ENCODE peak calls at places on chromosome 12, in six cellular contexts. One of them, this sample, is unnamed.

GRCh38 chr12:42039146-42039545 is 105.5 kb downstream of the GXYLT1 start:
- DNase-seq in Peyer's patch: no peak
- DNase-seq in HCT116: peak
- DNase-seq in K562: peak
- DNase-seq in IMR-90: peak
- DNase-seq in A549: peak
- DNase-seq in this sample: no peak

GRCh38 chr12:110581951-110582285 is 1.2 kb downstream of the PPTC7 start:
- DNase-seq in HCT116: no peak
- DNase-seq in A549: no peak
- DNase-seq in K562: peak
- DNase-seq in IMR-90: no peak
- DNase-seq in Peyer's patch: no peak
- DNase-seq in this sample: no peak

GRCh38 chr12:77231548-77231947 is 166.2 kb upstream of the E2F7 start:
- DNase-seq in Peyer's patch: no peak
- DNase-seq in A549: no peak
- DNase-seq in IMR-90: peak
- DNase-seq in HCT116: no peak
- DNase-seq in K562: no peak
- DNase-seq in this sample: peak

GRCh38 chr12:114306646-114307045 is 99.3 kb downstream of the TBX5 start:
- DNase-seq in Peyer's patch: no peak
- DNase-seq in IMR-90: peak
- DNase-seq in HCT116: no peak
- DNase-seq in A549: no peak
- DNase-seq in K562: no peak
- DNase-seq in this sample: no peak

GRCh38 chr12:59972941-59973340 is 377.1 kb downstream of the SLC16A7 start:
- DNase-seq in IMR-90: peak
- DNase-seq in A549: peak
- DNase-seq in K562: no peak
- DNase-seq in HCT116: peak
- DNase-seq in Peyer's patch: no peak
- DNase-seq in this sample: no peak

GRCh38 chr12:95205685-95206084 is 11.6 kb downstream of the FGD6 start:
- DNase-seq in K562: no peak
- DNase-seq in HCT116: no peak
- DNase-seq in Peyer's patch: no peak
- DNase-seq in A549: peak
- DNase-seq in IMR-90: peak
- DNase-seq in this sample: no peak

GRCh38 chr12:131737485-131737827 is 26.6 kb downstream of the SFSWAP start:
- DNase-seq in A549: no peak
- DNase-seq in HCT116: no peak
- DNase-seq in Peyer's patch: no peak
- DNase-seq in IMR-90: no peak
- DNase-seq in K562: no peak
- DNase-seq in this sample: no peak

GRCh38 chr12:77940011-77940423 is 109.3 kb downstream of the NAV3 start:
- DNase-seq in IMR-90: peak
- DNase-seq in HCT116: peak
- DNase-seq in A549: peak
- DNase-seq in K562: no peak
- DNase-seq in Peyer's patch: no peak
- DNase-seq in this sample: no peak

GRCh38 chr12:52534482-52534881 is 14.3 kb upstream of the KRT5 start:
- DNase-seq in A549: peak
- DNase-seq in HCT116: no peak
- DNase-seq in K562: no peak
- DNase-seq in IMR-90: no peak
- DNase-seq in Peyer's patch: no peak
- DNase-seq in this sample: no peak

GRCh38 chr12:88472248-88472647 is 108.0 kb downstream of the KITLG start:
- DNase-seq in A549: no peak
- DNase-seq in Peyer's patch: no peak
- DNase-seq in IMR-90: peak
- DNase-seq in HCT116: no peak
- DNase-seq in K562: no peak
- DNase-seq in this sample: no peak

GRCh38 chr12:57521475-57522018 is 1.1 kb upstream of the MBD6 start:
- DNase-seq in IMR-90: peak
- DNase-seq in HCT116: no peak
- DNase-seq in A549: peak
- DNase-seq in Peyer's patch: peak
- DNase-seq in K562: no peak
- DNase-seq in this sample: peak

GRCh38 chr12:25052191-25053020 is 103.5 kb upstream of the BCAT1 start:
- DNase-seq in IMR-90: no peak
- DNase-seq in K562: peak
- DNase-seq in A549: no peak
- DNase-seq in HCT116: no peak
- DNase-seq in Peyer's patch: peak
- DNase-seq in this sample: peak

GRCh38 chr12:104998423-104999346 is 12.6 kb downstream of the NOPCHAP1 start:
- DNase-seq in K562: no peak
- DNase-seq in A549: no peak
- DNase-seq in HCT116: no peak
- DNase-seq in IMR-90: no peak
- DNase-seq in Peyer's patch: no peak
- DNase-seq in this sample: no peak

GRCh38 chr12:52798671-52799497 is 3.0 kb upstream of the KRT3 start:
- DNase-seq in HCT116: peak
- DNase-seq in IMR-90: peak
- DNase-seq in K562: no peak
- DNase-seq in A549: peak
- DNase-seq in Peyer's patch: no peak
- DNase-seq in this sample: no peak

GRCh38 chr12:27244680-27245005 is 557 bp downstream of the STK38L start:
- DNase-seq in A549: no peak
- DNase-seq in IMR-90: peak
- DNase-seq in Peyer's patch: no peak
- DNase-seq in HCT116: no peak
- DNase-seq in K562: no peak
- DNase-seq in this sample: no peak

GRCh38 chr12:124694846-124695497 is 127.6 kb upstream of the NCOR2 start:
- DNase-seq in K562: no peak
- DNase-seq in IMR-90: peak
- DNase-seq in A549: no peak
- DNase-seq in Peyer's patch: no peak
- DNase-seq in HCT116: no peak
- DNase-seq in this sample: peak

GRCh38 chr12:54017027-54017788 is 8.4 kb downstream of the HOXC8 start:
- DNase-seq in Peyer's patch: no peak
- DNase-seq in A549: peak
- DNase-seq in K562: peak
- DNase-seq in HCT116: no peak
- DNase-seq in IMR-90: no peak
- DNase-seq in this sample: no peak

GRCh38 chr12:12398026-12398859 is 41.4 kb downstream of the BORCS5 start:
- DNase-seq in A549: peak
- DNase-seq in Peyer's patch: no peak
- DNase-seq in HCT116: no peak
- DNase-seq in IMR-90: peak
- DNase-seq in K562: no peak
- DNase-seq in this sample: peak

GRCh38 chr12:41264281-41264680 is 76.2 kb downstream of the PDZRN4 start:
- DNase-seq in IMR-90: no peak
- DNase-seq in A549: peak
- DNase-seq in HCT116: no peak
- DNase-seq in K562: no peak
- DNase-seq in Peyer's patch: no peak
- DNase-seq in this sample: no peak

GRCh38 chr12:1662761-1663439 is 28.0 kb upstream of the ADIPOR2 start:
- DNase-seq in K562: peak
- DNase-seq in Peyer's patch: peak
- DNase-seq in A549: peak
- DNase-seq in IMR-90: no peak
- DNase-seq in HCT116: peak
- DNase-seq in this sample: peak

DNA sequence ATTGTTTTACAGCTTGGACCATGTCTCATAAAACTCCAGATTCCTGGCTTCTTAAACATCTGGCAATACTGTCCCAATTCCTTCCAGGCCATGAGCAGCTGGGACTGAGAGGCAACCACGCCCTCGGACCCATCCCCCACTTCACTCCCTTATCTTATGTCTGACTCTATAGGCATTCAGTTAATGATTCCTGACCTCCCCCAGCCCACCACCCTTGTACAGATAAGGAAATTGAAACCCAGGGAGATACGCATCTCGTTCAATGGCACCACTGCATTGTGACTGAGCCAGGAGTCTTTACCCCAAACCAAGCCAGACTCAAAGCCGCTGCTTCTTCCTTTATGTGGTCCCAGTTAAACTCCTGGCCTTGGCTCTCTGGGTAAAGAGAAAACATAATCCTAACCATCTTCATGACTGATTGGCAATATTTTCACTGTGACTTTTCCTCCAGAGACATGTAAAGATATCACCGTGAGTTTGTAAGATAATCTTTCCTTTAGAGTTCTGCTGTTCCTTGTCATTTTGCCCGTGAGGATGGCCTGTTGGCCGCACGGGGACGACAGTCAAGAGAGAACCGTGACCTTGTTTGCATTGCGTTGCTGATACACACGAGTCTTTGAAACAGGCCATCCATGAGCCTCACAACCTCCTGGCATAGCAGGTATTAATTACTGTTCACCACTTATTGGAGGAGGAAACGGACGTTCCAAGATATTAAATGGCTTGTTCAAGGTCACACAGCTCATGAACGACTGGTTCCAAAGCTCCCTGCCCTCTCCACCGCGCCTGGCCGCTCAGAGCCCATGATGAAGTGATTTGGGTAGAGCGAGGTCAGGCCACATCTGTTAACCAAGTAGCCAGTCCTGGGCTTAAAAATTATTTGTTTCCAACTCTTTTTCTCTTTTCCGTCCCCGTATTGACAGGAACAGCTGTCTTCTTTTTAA is 39.4 kb downstream of the MAP1LC3B2 start:
- DNase-seq in HCT116: no peak
- DNase-seq in Peyer's patch: no peak
- DNase-seq in IMR-90: no peak
- DNase-seq in A549: no peak
- DNase-seq in K562: peak
- DNase-seq in this sample: no peak
- H3K27ac ChIP-seq in HCT116: no peak
- H3K27ac ChIP-seq in Peyer's patch: peak
- H3K27ac ChIP-seq in IMR-90: no peak
- H3K27ac ChIP-seq in A549: peak
- H3K27ac ChIP-seq in K562: peak
- H3K27ac ChIP-seq in this sample: peak

GRCh38 chr12:46071769-46072624 is 81.6 kb upstream of the SCAF11 start:
- DNase-seq in Peyer's patch: peak
- DNase-seq in IMR-90: peak
- DNase-seq in HCT116: peak
- DNase-seq in A549: peak
- DNase-seq in K562: peak
- DNase-seq in this sample: peak

GRCh38 chr12:46064548-46064947 is 74.2 kb upstream of the SCAF11 start:
- DNase-seq in Peyer's patch: no peak
- DNase-seq in IMR-90: no peak
- DNase-seq in A549: no peak
- DNase-seq in HCT116: no peak
- DNase-seq in K562: no peak
- DNase-seq in this sample: no peak

GRCh38 chr12:46065412-46066166 is 75.2 kb upstream of the SCAF11 start:
- DNase-seq in K562: no peak
- DNase-seq in IMR-90: no peak
- DNase-seq in Peyer's patch: no peak
- DNase-seq in HCT116: no peak
- DNase-seq in A549: no peak
- DNase-seq in this sample: no peak

GRCh38 chr12:46071335-46071734 is 81.0 kb upstream of the SCAF11 start:
- DNase-seq in IMR-90: no peak
- DNase-seq in Peyer's patch: no peak
- DNase-seq in K562: no peak
- DNase-seq in A549: peak
- DNase-seq in HCT116: no peak
- DNase-seq in this sample: no peak

DNA sequence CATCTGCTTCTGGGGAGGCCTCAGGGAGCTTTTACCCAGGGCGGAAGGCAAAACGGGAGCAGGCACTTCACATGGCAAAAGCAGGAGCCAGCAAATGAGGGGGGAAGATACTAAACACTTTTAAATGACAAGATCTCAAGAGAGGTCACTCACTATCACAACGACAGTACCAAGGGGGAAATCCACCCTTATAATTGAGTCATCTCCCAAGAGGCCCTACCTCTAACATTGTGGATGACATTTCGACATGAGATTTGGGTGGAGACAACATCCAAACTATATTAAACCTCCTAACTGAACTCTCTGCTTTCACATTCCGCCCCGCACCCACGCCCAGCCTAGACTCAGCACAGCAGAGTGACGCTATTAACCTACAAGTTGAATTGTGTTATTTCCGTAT is 76.7 kb upstream of the SCAF11 start:
- DNase-seq in HCT116: no peak
- DNase-seq in A549: no peak
- DNase-seq in IMR-90: no peak
- DNase-seq in Peyer's patch: no peak
- DNase-seq in K562: no peak
- DNase-seq in this sample: no peak
- H3K4me3 ChIP-seq in HCT116: no peak
- H3K4me3 ChIP-seq in A549: no peak
- H3K4me3 ChIP-seq in IMR-90: no peak
- H3K4me3 ChIP-seq in Peyer's patch: no peak
- H3K4me3 ChIP-seq in K562: no peak
- H3K4me3 ChIP-seq in this sample: no peak

GRCh38 chr12:31728917-31729640 is at the start of gene AMN1:
- DNase-seq in A549: peak
- DNase-seq in IMR-90: peak
- DNase-seq in HCT116: peak
- DNase-seq in K562: peak
- DNase-seq in Peyer's patch: peak
- DNase-seq in this sample: peak
- TF ChIP-seq POLR2A in A549: peak
- TF ChIP-seq POLR2A in IMR-90: peak
- TF ChIP-seq POLR2A in HCT116: no peak
- TF ChIP-seq POLR2A in K562: peak
- TF ChIP-seq POLR2A in Peyer's patch: peak
- TF ChIP-seq POLR2A in this sample: peak

DNA sequence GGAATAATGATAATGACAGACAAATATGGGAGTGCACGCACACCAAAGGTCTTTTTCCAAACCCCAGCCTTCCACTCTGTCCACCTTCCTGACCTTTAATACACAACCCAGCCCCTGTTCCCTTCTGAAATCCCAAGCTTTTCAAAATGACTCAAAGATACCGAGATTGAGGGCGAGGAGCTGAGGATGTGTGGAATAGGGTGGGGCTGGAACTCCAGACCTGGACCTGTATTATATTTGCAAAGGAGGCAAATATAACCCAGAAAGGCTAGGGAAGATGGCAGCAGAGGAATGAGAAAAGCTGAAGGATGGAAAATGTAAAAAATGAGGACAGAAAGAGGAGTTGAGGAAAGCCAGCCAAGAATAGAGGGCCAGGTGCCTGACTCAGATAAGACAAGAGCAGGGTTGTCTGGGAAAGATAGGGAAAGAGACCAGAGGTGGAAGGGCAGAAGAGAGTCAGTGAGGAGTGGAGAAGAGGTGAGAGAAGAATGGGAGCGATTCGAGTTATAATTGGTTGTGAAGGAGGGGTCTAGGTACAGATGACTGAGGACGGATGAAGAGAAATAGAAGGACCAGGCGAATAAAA is 1.0 kb upstream of the PTMS start:
- DNase-seq in Peyer's patch: no peak
- DNase-seq in HCT116: no peak
- DNase-seq in A549: peak
- DNase-seq in IMR-90: no peak
- DNase-seq in K562: peak
- DNase-seq in this sample: no peak
- H3K27ac ChIP-seq in Peyer's patch: peak
- H3K27ac ChIP-seq in HCT116: peak
- H3K27ac ChIP-seq in A549: peak
- H3K27ac ChIP-seq in IMR-90: peak
- H3K27ac ChIP-seq in K562: peak
- H3K27ac ChIP-seq in this sample: peak